ENCODE peak calls at places on chromosomes 5 and 9, in six cellular contexts. One of them, this sample, is unnamed.

GRCh38 chr5:27083763-27084420 is 45.5 kb upstream of the CDH9 start:
- DNase-seq in NB4: no peak
- DNase-seq in left ventricle myocardium inferior: no peak
- DNase-seq in fibroblast of pulmonary artery: peak
- DNase-seq in mucosa of gallbladder: no peak
- DNase-seq in fibroblast of mammary gland: no peak
- DNase-seq in this sample: no peak

GRCh38 chr5:8363133-8363532 is 494.2 kb downstream of the MTRR start:
- DNase-seq in fibroblast of pulmonary artery: no peak
- DNase-seq in mucosa of gallbladder: no peak
- DNase-seq in left ventricle myocardium inferior: no peak
- DNase-seq in NB4: no peak
- DNase-seq in fibroblast of mammary gland: peak
- DNase-seq in this sample: no peak

GRCh38 chr5:82375488-82376294 is 97.5 kb upstream of the RPS23 start:
- DNase-seq in NB4: no peak
- DNase-seq in fibroblast of mammary gland: no peak
- DNase-seq in mucosa of gallbladder: no peak
- DNase-seq in fibroblast of pulmonary artery: no peak
- DNase-seq in left ventricle myocardium inferior: no peak
- DNase-seq in this sample: no peak

GRCh38 chr9:133563286-133564213 is 29.0 kb downstream of the ADAMTSL2 start:
- DNase-seq in fibroblast of pulmonary artery: peak
- DNase-seq in fibroblast of mammary gland: no peak
- DNase-seq in NB4: no peak
- DNase-seq in left ventricle myocardium inferior: peak
- DNase-seq in mucosa of gallbladder: peak
- DNase-seq in this sample: peak

GRCh38 chr5:132498152-132498551 is 7.6 kb upstream of the IRF1 start:
- DNase-seq in fibroblast of pulmonary artery: peak
- DNase-seq in left ventricle myocardium inferior: peak
- DNase-seq in NB4: no peak
- DNase-seq in fibroblast of mammary gland: peak
- DNase-seq in mucosa of gallbladder: peak
- DNase-seq in this sample: no peak

GRCh38 chr9:132027752-132028666 is 51.7 kb downstream of the MED27 start:
- DNase-seq in mucosa of gallbladder: no peak
- DNase-seq in NB4: no peak
- DNase-seq in fibroblast of mammary gland: peak
- DNase-seq in fibroblast of pulmonary artery: peak
- DNase-seq in left ventricle myocardium inferior: no peak
- DNase-seq in this sample: no peak

GRCh38 chr9:76369583-76369982 is 24.6 kb downstream of the RFK start:
- DNase-seq in left ventricle myocardium inferior: no peak
- DNase-seq in fibroblast of pulmonary artery: peak
- DNase-seq in fibroblast of mammary gland: peak
- DNase-seq in NB4: no peak
- DNase-seq in mucosa of gallbladder: peak
- DNase-seq in this sample: no peak

GRCh38 chr9:103361906-103362305 is 366.8 kb downstream of the CYLC2 start:
- DNase-seq in mucosa of gallbladder: no peak
- DNase-seq in fibroblast of mammary gland: no peak
- DNase-seq in NB4: no peak
- DNase-seq in left ventricle myocardium inferior: no peak
- DNase-seq in fibroblast of pulmonary artery: no peak
- DNase-seq in this sample: no peak

GRCh38 chr5:159106569-159107282 is 7.0 kb upstream of the EBF1 start:
- DNase-seq in fibroblast of pulmonary artery: peak
- DNase-seq in left ventricle myocardium inferior: peak
- DNase-seq in mucosa of gallbladder: peak
- DNase-seq in NB4: peak
- DNase-seq in fibroblast of mammary gland: peak
- DNase-seq in this sample: peak

GRCh38 chr5:79983618-79984017 is 7.4 kb downstream of the MTX3 start:
- DNase-seq in mucosa of gallbladder: no peak
- DNase-seq in left ventricle myocardium inferior: no peak
- DNase-seq in NB4: no peak
- DNase-seq in fibroblast of mammary gland: no peak
- DNase-seq in fibroblast of pulmonary artery: no peak
- DNase-seq in this sample: no peak

GRCh38 chr9:90815183-90815943 is 13.7 kb downstream of the SYK start:
- DNase-seq in NB4: peak
- DNase-seq in left ventricle myocardium inferior: no peak
- DNase-seq in fibroblast of pulmonary artery: no peak
- DNase-seq in fibroblast of mammary gland: no peak
- DNase-seq in mucosa of gallbladder: peak
- DNase-seq in this sample: no peak